ENCODE peak calls at places on chromosomes 3 and 15, in five cellular contexts. I is NCI-H1105, N is hippocampal formation, K is T follicular helper cell, B is OCI-LY7. H is an unnamed sample.

GRCh38 chr3:179272385-179272784 is 21.5 kb upstream of the KCNMB3 start:
- DNase-seq in I (no peak), N (no peak), K (no peak), B (no peak), H (no peak)

GRCh38 chr15:62228604-62229003 is 63.5 kb upstream of the C2CD4B start:
- DNase-seq in I (no peak), N (no peak), K (no peak), B (no peak), H (no peak)

GRCh38 chr3:280691-281090 is 84.1 kb downstream of the CHL1 start:
- DNase-seq in I (no peak), N (no peak), K (no peak), B (no peak), H (no peak)

GRCh38 chr3:71389191-71389590 is 194.3 kb downstream of the FOXP1 start:
- DNase-seq in I (no peak), N (no peak), K (no peak), B (peak), H (no peak)

GRCh38 chr3:39208463-39209055 is 16.2 kb upstream of the XIRP1 start:
- DNase-seq in I (no peak), N (peak), K (no peak), B (peak), H (peak)

GRCh38 chr3:24287728-24288450 is 206.8 kb downstream of the THRB start:
- DNase-seq in I (no peak), N (peak), K (no peak), B (no peak), H (no peak)

GRCh38 chr3:112013058-112013783 is 14.5 kb downstream of the TAGLN3 start:
- DNase-seq in I (no peak), N (peak), K (peak), B (peak), H (peak)

GRCh38 chr3:9192238-9192637 is 57.2 kb downstream of the SRGAP3 start:
- DNase-seq in I (no peak), N (no peak), K (no peak), B (no peak), H (no peak)

GRCh38 chr3:46948830-46949671 is 27.5 kb downstream of the CCDC12 start:
- DNase-seq in I (no peak), N (no peak), K (no peak), B (no peak), H (no peak)

GRCh38 chr15:100090411-100090810 is 251.4 kb downstream of the ADAMTS17 start:
- DNase-seq in I (no peak), N (no peak), K (no peak), B (no peak), H (no peak)

GRCh38 chr3:57385498-57385897 is 93.0 kb upstream of the ASB14 start:
- DNase-seq in I (no peak), N (no peak), K (no peak), B (no peak), H (no peak)

GRCh38 chr3:17424137-17424536 is 318.3 kb downstream of the TBC1D5 start:
- DNase-seq in I (no peak), N (no peak), K (no peak), B (no peak), H (no peak)

GRCh38 chr15:71329041-71329440 is 213.8 kb downstream of the THSD4 start:
- DNase-seq in I (no peak), N (no peak), K (no peak), B (no peak), H (no peak)

GRCh38 chr3:56862352-56863062 is 60.8 kb upstream of the ARHGEF3 start:
- DNase-seq in I (no peak), N (peak), K (no peak), B (no peak), H (no peak)

GRCh38 chr15:50003786-50004334 is 115.2 kb downstream of the ATP8B4 start:
- DNase-seq in I (peak), N (peak), K (peak), B (peak), H (no peak)

GRCh38 chr3:48715179-48715800 is 1.7 kb downstream of the IP6K2 start:
- DNase-seq in I (no peak), N (no peak), K (no peak), B (no peak), H (no peak)

GRCh38 chr3:134369861-134370596 is 4.2 kb downstream of the AMOTL2 start:
- DNase-seq in I (no peak), N (no peak), K (no peak), B (no peak), H (no peak)

GRCh38 chr3:39378092-39378491 is 5.1 kb upstream of the SLC25A38 start:
- DNase-seq in I (no peak), N (no peak), K (peak), B (peak), H (peak)

GRCh38 chr15:39110746-39111145 is 470.1 kb upstream of the THBS1 start:
- DNase-seq in I (no peak), N (no peak), K (no peak), B (no peak), H (no peak)

GRCh38 chr3:197476126-197476525 is 79.6 kb downstream of the BDH1 start:
- DNase-seq in I (no peak), N (no peak), K (no peak), B (no peak), H (no peak)

GRCh38 chr3:171804618-171805389 is 5.5 kb downstream of the PLD1 start:
- DNase-seq in I (no peak), N (no peak), K (no peak), B (no peak), H (no peak)

GRCh38 chr3:196454935-196455334 is 22.7 kb upstream of the UBXN7 start:
- DNase-seq in I (no peak), N (no peak), K (no peak), B (no peak), H (no peak)

GRCh38 chr15:88187195-88187594 is 69.3 kb downstream of the NTRK3 start:
- DNase-seq in I (no peak), N (no peak), K (no peak), B (no peak), H (no peak)

GRCh38 chr15:65583701-65584100 is 27.2 kb downstream of the INTS14 start:
- DNase-seq in I (peak), N (no peak), K (peak), B (peak), H (peak)

GRCh38 chr3:126552688-126553283 is 5.9 kb downstream of the C3orf22 start:
- DNase-seq in I (no peak), N (no peak), K (no peak), B (no peak), H (peak)

GRCh38 chr15:49415171-49415570 is 7.9 kb upstream of the FGF7 start:
- DNase-seq in I (no peak), N (no peak), K (no peak), B (no peak), H (no peak)

GRCh38 chr3:175288616-175289015 is 429.5 kb downstream of the NAALADL2 start:
- DNase-seq in I (peak), N (no peak), K (no peak), B (no peak), H (no peak)

GRCh38 chr3:154758109-154758868 is 321.8 kb upstream of the MME start:
- DNase-seq in I (peak), N (peak), K (no peak), B (peak), H (no peak)

GRCh38 chr15:51849866-51850265 is 20.4 kb downstream of the TMOD3 start:
- DNase-seq in I (no peak), N (no peak), K (no peak), B (no peak), H (no peak)

GRCh38 chr3:66228707-66229106 is 7.9 kb downstream of the SLC25A26 start:
- DNase-seq in I (no peak), N (no peak), K (no peak), B (no peak), H (no peak)

GRCh38 chr3:153621988-153622387 is 460.0 kb downstream of the RAP2B start:
- DNase-seq in I (no peak), N (no peak), K (no peak), B (peak), H (peak)

GRCh38 chr15:98442379-98442833 is 205.9 kb upstream of the IGF1R start:
- DNase-seq in I (peak), N (peak), K (peak), B (peak), H (peak)

GRCh38 chr3:159852821-159853505 is 135.7 kb upstream of the IL12A start:
- DNase-seq in I (no peak), N (no peak), K (no peak), B (no peak), H (no peak)

GRCh38 chr15:101528108-101528916 is 38.8 kb upstream of the PCSK6 start:
- DNase-seq in I (no peak), N (no peak), K (no peak), B (no peak), H (no peak)

GRCh38 chr3:42702066-42702951 is at the start of gene HHATL:
- DNase-seq in I (no peak), N (peak), K (no peak), B (no peak), H (no peak)

GRCh38 chr15:55588070-55588817 is at the start of gene PYGO1:
- DNase-seq in I (peak), N (peak), K (no peak), B (no peak), H (peak)

GRCh38 chr15:89136818-89137772 is 48.8 kb downstream of the ABHD2 start:
- DNase-seq in I (no peak), N (no peak), K (no peak), B (no peak), H (no peak)

GRCh38 chr3:120446891-120447668 is 3.7 kb downstream of the FSTL1 start:
- DNase-seq in I (no peak), N (no peak), K (no peak), B (no peak), H (no peak)

GRCh38 chr3:20682573-20682972 is 496.6 kb upstream of the SGO1 start:
- DNase-seq in I (no peak), N (no peak), K (no peak), B (no peak), H (no peak)